ENCODE peak calls at places on chromosomes 3 and 15, in eight cellular contexts. X is CD8-positive, alpha-beta T cell; D is adipocyte; K is fibroblast of lung; Y is foreskin keratinocyte; H is psoas muscle; O is uterus; L is GM23248. C is an unnamed sample.

GRCh38 chr3:46482632-46483311 is 15.0 kb upstream of the RTP3 start:
- DNase-seq in X (no peak), H (no peak), O (no peak), Y (peak; percentile 76), L (peak; percentile 76), D (peak; percentile 60), K (peak; percentile 91), C (no peak)

GRCh38 chr15:100925480-100925879 is 6.3 kb downstream of the LRRK1 start:
- DNase-seq in L (no peak), O (no peak), K (no peak), Y (no peak), X (no peak), D (no peak), H (no peak), C (no peak)

GRCh38 chr3:143596957-143597642 is 251.2 kb downstream of the SLC9A9 start:
- DNase-seq in K (no peak), D (no peak), O (no peak), X (no peak), Y (no peak), L (no peak), H (no peak), C (no peak)

GRCh38 chr15:100778831-100779288 is 100.8 kb upstream of the ALDH1A3 start:
- DNase-seq in Y (no peak), L (no peak), X (no peak), O (peak; percentile 15), H (no peak), D (no peak), K (no peak), C (peak; percentile 2)

GRCh38 chr3:190217081-190217480 is 96.4 kb upstream of the P3H2 start:
- DNase-seq in K (peak; percentile 55), H (no peak), L (peak; percentile 55), Y (peak; percentile 46), D (peak; percentile 24), O (no peak), X (no peak), C (no peak)

GRCh38 chr3:116809218-116809617 is 99.6 kb downstream of the TUSC7 start:
- DNase-seq in L (no peak), X (no peak), Y (no peak), O (no peak), D (no peak), H (no peak), K (no peak), C (no peak)

GRCh38 chr3:196941846-196942225 is 492 bp downstream of the NCBP2 start:
- DNase-seq in K (peak; percentile 52), Y (no peak), O (peak; percentile 34), H (no peak), D (peak; percentile 81), L (peak; percentile 86), X (peak; percentile 41), C (peak; percentile 42)

GRCh38 chr3:190101320-190102117 is 19.2 kb downstream of the P3H2 start:
- DNase-seq in H (no peak), L (peak; percentile 36), O (no peak), Y (no peak), X (no peak), K (peak; percentile 89), D (no peak), C (no peak)

GRCh38 chr15:101795455-101795854 is 7.9 kb upstream of the OR4F6 start:
- DNase-seq in X (no peak), H (no peak), Y (peak; percentile 26), D (peak; percentile 84), K (peak; percentile 90), O (no peak), L (peak; percentile 83), C (no peak)

GRCh38 chr3:29071077-29071634 is 209.7 kb upstream of the RBMS3 start:
- DNase-seq in K (peak; percentile 23), Y (no peak), H (no peak), O (no peak), L (peak; percentile 11), D (no peak), X (no peak), C (no peak)

GRCh38 chr3:39234041-39234440 is 41.6 kb upstream of the XIRP1 start:
- DNase-seq in X (no peak), H (no peak), K (no peak), O (no peak), D (no peak), L (no peak), Y (no peak), C (no peak)
- H3K4me1 ChIP-seq in X (peaks cover 8% of the 10 kb centered on the region), H (no peaks in the 10 kb centered on the region), K (no peaks in the 10 kb centered on the region), O (no peaks in the 10 kb centered on the region), D (no peaks in the 10 kb centered on the region), L (no peaks in the 10 kb centered on the region), Y (no peaks in the 10 kb centered on the region), C (no peaks in the 10 kb centered on the region)

GRCh38 chr15:71733122-71733521 is 77.2 kb upstream of the NR2E3 start:
- DNase-seq in Y (no peak), L (no peak), D (no peak), O (no peak), K (no peak), X (no peak), H (no peak), C (no peak)

GRCh38 chr15:71732636-71733035 is 77.7 kb upstream of the NR2E3 start:
- DNase-seq in Y (no peak), X (no peak), L (no peak), H (no peak), D (no peak), O (no peak), K (no peak), C (no peak)

GRCh38 chr15:71730277-71731144 is 79.8 kb upstream of the NR2E3 start:
- DNase-seq in H (no peak), Y (no peak), X (no peak), D (peak; percentile 88), L (peak; percentile 74), K (peak; percentile 60), O (peak; percentile 45), C (no peak)

GRCh38 chr15:71725215-71725955 is 85.0 kb upstream of the NR2E3 start:
- DNase-seq in O (no peak), H (no peak), L (peak; percentile 71), D (peak; percentile 71), K (no peak), Y (peak; percentile 67), X (no peak), C (no peak)

DNA sequence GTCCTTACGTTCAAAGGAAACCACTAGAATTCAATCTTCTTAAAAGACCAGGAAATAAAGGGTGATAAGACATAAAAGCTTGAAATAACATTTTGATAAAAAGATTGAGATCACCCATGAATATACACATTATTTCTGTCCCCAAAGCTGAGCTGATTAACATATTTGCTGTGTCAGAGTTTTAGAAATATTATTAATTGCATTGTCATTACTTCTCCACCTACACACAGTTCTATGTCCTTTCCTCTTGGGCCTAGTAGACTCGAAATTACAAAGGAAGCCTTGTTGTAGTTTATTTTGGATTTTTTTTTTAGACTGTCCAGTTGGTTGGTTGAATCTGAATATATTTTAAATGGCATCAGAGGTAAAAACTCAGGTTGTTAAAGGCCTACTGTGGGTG is 81.0 kb upstream of the NR2E3 start:
- DNase-seq in Y (no peak), H (no peak), O (no peak), X (no peak), L (no peak), K (no peak), D (no peak), C (no peak)
- H3K4me1 ChIP-seq in Y (peaks cover 9% of the 10 kb centered on the region), H (no peaks in the 10 kb centered on the region), O (no peaks in the 10 kb centered on the region), X (no peaks in the 10 kb centered on the region), L (peaks cover 3% of the 10 kb centered on the region), K (peaks cover 4% of the 10 kb centered on the region), D (peaks cover 14% of the 10 kb centered on the region), C (no peaks in the 10 kb centered on the region)

GRCh38 chr3:31445701-31446100 is 87.0 kb upstream of the STT3B start:
- DNase-seq in H (no peak), K (no peak), L (no peak), O (no peak), X (no peak), Y (no peak), D (no peak), C (no peak)
- H3K4me1 ChIP-seq in H (no peaks in the 10 kb centered on the region), K (no peaks in the 10 kb centered on the region), L (no peaks in the 10 kb centered on the region), O (no peaks in the 10 kb centered on the region), X (peaks cover 7% of the 10 kb centered on the region), Y (no peaks in the 10 kb centered on the region), D (no peaks in the 10 kb centered on the region), C (no peaks in the 10 kb centered on the region)

DNA sequence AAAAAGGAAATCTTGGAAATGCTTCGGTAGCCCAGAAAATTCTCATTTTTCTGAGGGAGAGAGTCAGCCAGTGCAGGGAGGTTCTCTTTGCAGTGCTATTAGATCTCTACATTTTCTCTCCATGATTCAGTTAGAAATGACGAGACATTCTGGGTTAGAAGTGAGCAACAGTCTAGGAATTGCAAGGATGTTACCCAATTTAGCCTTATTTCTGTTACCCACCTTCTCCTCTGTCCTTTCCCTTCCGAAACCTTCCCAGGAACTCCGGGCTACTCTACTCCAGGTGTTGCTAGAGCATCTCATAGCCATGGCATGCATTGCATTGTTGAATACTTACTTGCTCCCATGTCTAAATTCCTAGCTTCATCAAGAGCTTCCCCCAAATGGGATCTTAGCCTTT is 106.9 kb downstream of the EDEM1 start:
- DNase-seq in O (no peak), K (peak; percentile 86), D (no peak), H (no peak), X (no peak), L (peak; percentile 81), Y (peak; percentile 75), C (no peak)
- H3K4me1 ChIP-seq in O (no peaks in the 10 kb centered on the region), K (no peaks in the 10 kb centered on the region), D (peaks cover 11% of the 10 kb centered on the region), H (no peaks in the 10 kb centered on the region), X (no peaks in the 10 kb centered on the region), L (peaks cover 27% of the 10 kb centered on the region), Y (peaks cover 21% of the 10 kb centered on the region), C (no peaks in the 10 kb centered on the region)

GRCh38 chr3:62604301-62604700 is 231.0 kb upstream of the FEZF2 start:
- DNase-seq in O (no peak), D (peak; percentile 91), L (peak; percentile 93), K (peak; percentile 89), Y (peak; percentile 92), X (no peak), H (no peak), C (no peak)

GRCh38 chr3:62597481-62597880 is 224.1 kb upstream of the FEZF2 start:
- DNase-seq in X (no peak), H (no peak), D (no peak), Y (no peak), L (no peak), K (peak; percentile 42), O (no peak), C (no peak)

GRCh38 chr3:62601238-62601856 is 228.0 kb upstream of the FEZF2 start:
- DNase-seq in D (peak; percentile 17), X (no peak), H (no peak), Y (peak; percentile 76), L (peak; percentile 89), K (peak; percentile 80), O (no peak), C (peak; percentile 52)

GRCh38 chr3:62602987-62603386 is 229.6 kb upstream of the FEZF2 start:
- DNase-seq in L (peak; percentile 47), O (no peak), H (no peak), Y (no peak), K (no peak), X (no peak), D (peak; percentile 24), C (no peak)

GRCh38 chr3:62600033-62600432 is 226.7 kb upstream of the FEZF2 start:
- DNase-seq in K (no peak), Y (no peak), L (no peak), H (no peak), X (no peak), O (no peak), D (no peak), C (no peak)
- H3K4me1 ChIP-seq in K (peaks cover 46% of the 10 kb centered on the region), Y (peaks cover 31% of the 10 kb centered on the region), L (peaks cover 40% of the 10 kb centered on the region), H (no peaks in the 10 kb centered on the region), X (no peaks in the 10 kb centered on the region), O (no peaks in the 10 kb centered on the region), D (peaks cover 35% of the 10 kb centered on the region), C (no peaks in the 10 kb centered on the region)